ENCODE peak calls at places on chromosomes 11 and 22, in eight cellular contexts. W is astrocyte of the spinal cord; I is foreskin fibroblast; C is ACHN; Y is sciatic nerve; G is neural progenitor cell; R is left ventricle myocardium superior; O is activated T-helper 1 cell treated with anti-CD3 and anti-CD28 coated beads, Interleukin-2, amount 50 U/mL, for 16 hours. U is an unnamed sample.

GRCh38 chr11:77548552-77549439 is 41.0 kb upstream of the AQP11 start:
- DNase-seq in W (no peak), I (no peak), C (no peak), Y (no peak), G (no peak), R (no peak), O (no peak), U (no peak)

GRCh38 chr11:43119275-43119970 is 192.4 kb upstream of the API5 start:
- DNase-seq in W (no peak), I (no peak), C (no peak), Y (no peak), G (no peak), R (no peak), O (no peak), U (no peak)

GRCh38 chr11:93476796-93477195 is 66.4 kb downstream of the SMCO4 start:
- DNase-seq in W (peak), I (peak), C (no peak), Y (no peak), G (no peak), R (no peak), O (no peak), U (no peak)

GRCh38 chr11:43943931-43944751 is 1.7 kb downstream of the C11orf96 start:
- DNase-seq in W (peak), I (no peak), C (no peak), Y (no peak), G (peak), R (no peak), O (no peak), U (peak)

GRCh38 chr11:27291954-27292641 is 70.9 kb downstream of the CCDC34 start:
- DNase-seq in W (no peak), I (no peak), C (no peak), Y (no peak), G (no peak), R (no peak), O (no peak), U (no peak)

GRCh38 chr22:20062766-20063083 is 17.3 kb upstream of the DGCR8 start:
- DNase-seq in W (peak), I (peak), C (peak), Y (no peak), G (no peak), R (no peak), O (no peak), U (no peak)

GRCh38 chr11:69060806-69061712 is 12.3 kb downstream of the TPCN2 start:
- DNase-seq in W (no peak), I (no peak), C (no peak), Y (no peak), G (no peak), R (no peak), O (no peak), U (no peak)

GRCh38 chr11:102603091-102603490 is 22.0 kb downstream of the MMP20 start:
- DNase-seq in W (peak), I (peak), C (peak), Y (no peak), G (peak), R (no peak), O (no peak), U (no peak)

GRCh38 chr11:2085251-2086066 is 53.7 kb downstream of the IGF2 start:
- DNase-seq in W (no peak), I (no peak), C (no peak), Y (peak), G (no peak), R (no peak), O (no peak), U (peak)

GRCh38 chr22:25673721-25674120 is 68.3 kb upstream of the MYO18B start:
- DNase-seq in W (no peak), I (no peak), C (no peak), Y (no peak), G (no peak), R (no peak), O (no peak), U (no peak)

GRCh38 chr11:112459001-112459400 is 198.3 kb upstream of the PLET1 start:
- DNase-seq in W (no peak), I (no peak), C (peak), Y (no peak), G (no peak), R (no peak), O (no peak), U (no peak)

GRCh38 chr22:38762607-38763006 is 6.8 kb upstream of the SUN2 start:
- DNase-seq in W (no peak), I (no peak), C (no peak), Y (no peak), G (no peak), R (no peak), O (no peak), U (no peak)

GRCh38 chr11:27404427-27404826 is 41.4 kb upstream of the CCDC34 start:
- DNase-seq in W (no peak), I (no peak), C (no peak), Y (no peak), G (no peak), R (no peak), O (no peak), U (no peak)

GRCh38 chr11:35381720-35382322 is 37.5 kb downstream of the SLC1A2 start:
- DNase-seq in W (no peak), I (no peak), C (no peak), Y (no peak), G (no peak), R (no peak), O (no peak), U (no peak)

GRCh38 chr11:43632171-43632570 is 48.4 kb upstream of the HSD17B12 start:
- DNase-seq in W (peak), I (peak), C (no peak), Y (no peak), G (no peak), R (no peak), O (no peak), U (no peak)

GRCh38 chr11:65476632-65477270 is 22.1 kb upstream of the MALAT1 start:
- DNase-seq in W (peak), I (peak), C (no peak), Y (peak), G (no peak), R (peak), O (peak), U (no peak)

GRCh38 chr11:33670250-33671011 is 30.2 kb downstream of the C11orf91 start:
- DNase-seq in W (peak), I (peak), C (no peak), Y (no peak), G (no peak), R (no peak), O (no peak), U (no peak)

GRCh38 chr11:129639300-129639699 is 176.3 kb upstream of the TMEM45B start:
- DNase-seq in W (peak), I (peak), C (peak), Y (no peak), G (no peak), R (no peak), O (no peak), U (no peak)

GRCh38 chr11:108559904-108560303 is 33.7 kb downstream of the EXPH5 start:
- DNase-seq in W (peak), I (peak), C (no peak), Y (no peak), G (no peak), R (no peak), O (no peak), U (no peak)

GRCh38 chr11:117315285-117316196 is 515 bp downstream of the BACE1 start:
- DNase-seq in W (no peak), I (no peak), C (no peak), Y (peak), G (no peak), R (peak), O (no peak), U (no peak)

GRCh38 chr22:31748490-31748889 is 1.4 kb downstream of the PRR14L start:
- DNase-seq in W (no peak), I (no peak), C (no peak), Y (no peak), G (peak), R (no peak), O (no peak), U (no peak)

GRCh38 chr11:47590026-47590861 is 3.8 kb downstream of the FAM180B start:
- DNase-seq in W (peak), I (no peak), C (no peak), Y (peak), G (peak), R (peak), O (no peak), U (no peak)

GRCh38 chr22:38745676-38746460 is 9.9 kb downstream of the SUN2 start:
- DNase-seq in W (no peak), I (no peak), C (no peak), Y (no peak), G (no peak), R (peak), O (no peak), U (no peak)

GRCh38 chr22:38623357-38623756 is 32.8 kb downstream of the FAM227A start:
- DNase-seq in W (no peak), I (no peak), C (peak), Y (no peak), G (no peak), R (no peak), O (no peak), U (no peak)